ENCODE peak calls at places on chromosomes 6 and 20, in four cellular contexts. R is ascending aorta, C is uterus, K is A549. H is an unnamed sample.

GRCh38 chr6:22221211-22221610 is 75.6 kb downstream of the PRL start:
- DNase-seq in C (no peak), K (no peak), R (no peak), H (no peak)

GRCh38 chr20:3935956-3936340 is 46.8 kb downstream of the PANK2 start:
- DNase-seq in K (no peak), R (no peak), C (no peak), H (no peak)

GRCh38 chr6:15365273-15365687 is 119.4 kb downstream of the JARID2 start:
- DNase-seq in K (peak; percentile 55), R (peak; percentile 79), C (peak; percentile 54), H (peak; percentile 82)

GRCh38 chr20:46176744-46177378 is 58.7 kb downstream of the CD40 start:
- DNase-seq in C (no peak), R (no peak), K (no peak), H (no peak)

GRCh38 chr20:34215711-34216381 is 25.4 kb upstream of the ASIP start:
- DNase-seq in K (peak; percentile 54), C (peak; percentile 58), R (peak; percentile 87), H (peak; percentile 81)

GRCh38 chr6:4368649-4369048 is 233.3 kb upstream of the ECI2 start:
- DNase-seq in R (no peak), C (no peak), K (no peak), H (no peak)

GRCh38 chr6:41730531-41731436 is 4.6 kb downstream of the TFEB start:
- DNase-seq in R (no peak), C (no peak), K (no peak), H (no peak)

GRCh38 chr20:4217349-4217761 is 202.0 kb upstream of the RNF24 start:
- DNase-seq in R (no peak), K (peak; percentile 69), C (no peak), H (no peak)

GRCh38 chr20:51298141-51298540 is 244.4 kb downstream of the NFATC2 start:
- DNase-seq in C (no peak), R (no peak), K (no peak), H (no peak)

GRCh38 chr20:51301026-51301425 is 241.5 kb downstream of the NFATC2 start:
- DNase-seq in C (no peak), K (no peak), R (no peak), H (no peak)

GRCh38 chr20:51300104-51300503 is 242.4 kb downstream of the NFATC2 start:
- DNase-seq in K (no peak), R (no peak), C (no peak), H (no peak)

GRCh38 chr20:51303731-51304670 is 238.5 kb downstream of the NFATC2 start:
- DNase-seq in R (no peak), C (no peak), K (no peak), H (no peak)

GRCh38 chr20:51299413-51299812 is 243.1 kb downstream of the NFATC2 start:
- DNase-seq in K (no peak), R (no peak), C (no peak), H (no peak)
- H3K9me3 ChIP-seq in K (peaks cover 9% of the 10 kb centered on the region), R (no peaks in the 10 kb centered on the region), C (no peaks in the 10 kb centered on the region), H (no peaks in the 10 kb centered on the region)

DNA sequence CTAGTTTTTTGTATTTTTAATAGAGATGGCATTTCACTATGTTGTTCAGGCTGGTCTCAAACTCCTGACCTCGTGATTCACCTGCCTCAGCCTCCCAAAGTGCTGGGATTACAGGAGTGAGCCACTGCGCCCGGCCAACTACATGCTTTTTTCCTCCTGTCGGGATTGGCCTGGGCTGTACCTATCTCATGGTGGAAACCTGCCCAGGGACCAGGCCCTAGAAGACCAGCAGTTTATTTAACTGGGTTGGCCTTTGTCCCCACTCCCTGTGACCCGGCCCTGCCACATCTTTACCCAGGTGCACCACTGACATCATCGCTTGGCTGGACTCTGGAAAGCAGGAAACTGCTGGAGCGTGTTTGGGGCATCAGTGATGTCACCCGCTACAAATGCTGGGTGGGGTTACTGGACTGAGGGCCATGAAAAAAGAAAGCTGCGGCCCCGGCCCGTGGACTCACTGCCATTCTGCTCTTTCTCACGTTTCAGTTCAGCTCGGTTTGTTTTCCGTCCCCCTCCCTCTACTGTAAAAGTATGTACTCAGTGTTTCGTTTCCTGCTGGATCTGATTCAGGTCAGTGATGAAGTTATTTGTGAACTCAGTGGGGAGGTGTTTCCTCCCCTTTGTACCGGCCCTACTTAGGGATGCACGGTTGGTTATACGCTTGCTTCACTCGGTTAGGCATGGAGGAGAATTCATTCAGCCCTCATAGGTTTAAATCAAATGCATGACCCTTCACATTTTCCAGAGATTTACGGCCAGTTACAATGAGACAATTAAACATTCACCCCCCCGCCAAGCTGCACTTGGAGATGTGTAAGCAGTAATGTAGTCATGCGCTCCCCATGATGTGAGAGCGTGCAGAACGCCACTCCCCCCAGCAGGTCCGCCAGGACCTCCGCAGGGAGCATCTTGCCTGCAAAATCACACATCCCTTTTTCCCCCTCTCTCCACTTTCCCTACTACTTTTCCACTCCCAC is 179.3 kb downstream of the MTHFD1L start:
- DNase-seq in K (peak; percentile 49), R (peak; percentile 86), C (peak; percentile 73), H (peak; percentile 73)
- H3K4me3 ChIP-seq in K (no peak overlapping the region), R (no peak overlapping the region), C (peak overlapping the region; percentile 14), H (peak overlapping the region; percentile 7)

DNA sequence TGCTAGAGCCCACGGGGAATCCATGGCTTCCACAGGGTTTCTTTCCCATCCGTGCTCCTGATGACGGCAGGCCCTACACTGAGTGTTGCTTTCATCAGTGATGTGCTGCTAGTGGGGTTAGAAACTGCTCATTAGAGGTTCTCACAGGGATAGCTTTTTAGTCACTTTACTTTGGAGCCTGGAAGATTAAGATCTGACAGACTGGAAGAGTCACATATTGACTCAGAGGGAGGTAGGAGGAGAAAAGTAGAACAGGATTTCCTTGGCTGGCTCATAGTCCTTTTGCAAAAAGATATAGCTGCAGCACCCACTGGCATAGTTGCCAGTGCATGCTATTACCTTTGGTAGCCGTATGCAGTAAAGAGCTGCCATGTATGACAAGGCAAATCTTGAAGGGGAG is 890.3 kb downstream of the C6orf118 start:
- DNase-seq in C (no peak), R (no peak), K (no peak), H (no peak)
- H3K9me3 ChIP-seq in C (no peaks in the 10 kb centered on the region), R (no peaks in the 10 kb centered on the region), K (no peaks in the 10 kb centered on the region), H (no peaks in the 10 kb centered on the region)

DNA sequence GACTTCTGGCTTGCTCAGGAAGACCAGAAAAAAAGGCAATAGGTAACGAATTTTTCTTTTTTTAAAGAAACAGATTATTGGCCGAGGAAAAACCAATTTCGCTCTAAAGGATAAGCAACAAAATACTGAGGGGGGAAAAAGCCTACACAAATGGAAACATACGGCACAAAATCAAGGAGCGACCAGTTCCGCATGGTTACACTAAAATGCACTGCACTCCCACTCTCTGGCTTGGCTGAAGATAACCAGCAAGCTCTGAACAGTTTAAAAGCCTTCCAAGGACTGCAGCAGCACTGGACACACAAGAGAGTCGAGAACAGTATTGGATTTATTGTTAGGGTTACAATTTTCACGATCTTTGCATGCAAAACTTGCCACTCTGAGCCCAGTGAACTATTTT is 881 bp upstream of the MAP7 start:
- DNase-seq in R (no peak), C (no peak), K (no peak), H (peak; percentile 19)
- H3K4me3 ChIP-seq in R (peak overlapping the region; percentile 97), C (no peak overlapping the region), K (peak overlapping the region; percentile 98), H (peak overlapping the region; percentile 77)

DNA sequence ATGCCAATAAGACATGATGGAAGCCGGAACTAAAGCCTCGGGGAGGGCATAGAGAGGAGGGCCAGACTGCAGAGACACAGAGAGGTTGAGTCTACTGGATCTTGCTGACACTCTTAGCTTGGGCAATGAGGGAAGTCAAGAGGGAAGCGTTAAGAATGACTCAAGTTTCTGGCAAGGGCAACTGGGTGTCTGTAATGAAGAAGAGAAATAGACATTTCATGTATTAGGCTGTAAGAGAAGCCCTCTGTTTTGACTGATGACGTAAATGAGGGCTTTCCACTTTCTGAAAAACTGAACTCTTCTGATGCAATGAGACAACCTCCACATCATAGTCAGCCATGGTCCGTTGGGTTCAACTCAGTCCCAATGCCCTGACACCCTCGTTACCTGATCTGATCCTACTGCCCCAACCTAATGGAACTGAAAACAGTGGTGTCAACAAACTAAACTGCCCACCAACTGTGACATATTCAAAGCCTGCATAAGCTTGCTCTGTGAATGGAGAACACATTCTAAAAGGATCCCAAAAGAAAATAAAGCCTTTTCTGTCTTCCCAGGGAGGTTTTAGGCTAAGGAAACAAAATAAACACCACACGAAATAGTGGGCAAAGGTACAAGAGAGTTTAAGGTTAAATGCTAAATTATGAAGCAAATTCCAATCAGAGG is 45.8 kb upstream of the PNRC1 start:
- DNase-seq in C (peak; percentile 27), K (no peak), R (peak; percentile 74), H (no peak)
- H3K9me3 ChIP-seq in C (no peaks in the 10 kb centered on the region), K (peaks cover 24% of the 10 kb centered on the region), R (no peaks in the 10 kb centered on the region), H (no peaks in the 10 kb centered on the region)

DNA sequence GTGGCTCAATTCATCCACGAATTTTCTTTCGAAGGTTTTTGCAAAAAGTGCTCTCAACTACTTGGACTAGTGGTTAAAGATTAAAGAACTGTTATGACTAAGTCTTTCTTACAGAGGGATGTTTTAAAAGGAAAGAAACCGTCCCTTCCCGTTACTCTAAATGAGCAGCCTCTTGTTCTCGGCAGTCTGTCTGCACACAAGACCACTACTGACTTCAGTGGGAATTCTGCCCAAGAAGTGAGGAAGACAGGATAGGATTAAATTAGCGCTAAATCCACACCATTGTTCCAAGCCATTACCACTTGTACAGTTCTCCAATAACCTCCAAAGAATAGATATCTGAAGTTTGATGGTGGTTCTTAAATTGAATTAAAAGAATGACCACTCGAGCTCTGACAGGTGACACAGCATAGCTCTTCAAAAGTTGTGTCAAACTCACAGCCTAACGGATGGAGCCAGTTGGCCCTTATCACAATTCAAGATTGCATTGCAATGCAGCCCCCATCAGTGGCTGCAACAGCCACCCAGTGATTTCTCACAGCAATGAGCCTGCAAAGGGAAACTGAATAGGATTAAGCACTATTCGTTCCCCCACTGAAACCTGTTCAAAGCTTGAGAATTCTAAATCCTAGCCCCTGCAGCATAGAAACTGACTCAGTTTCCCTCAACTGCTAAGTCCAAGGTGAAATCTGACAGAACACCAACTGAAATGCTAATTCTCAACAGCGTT is 1.8 kb downstream of the EPB41L2 start:
- DNase-seq in R (no peak), C (no peak), K (no peak), H (no peak)
- H3K4me3 ChIP-seq in R (peak overlapping the region; percentile 96), C (peak overlapping the region; percentile 99), K (peak overlapping the region; percentile 97), H (peak overlapping the region; percentile 55)

DNA sequence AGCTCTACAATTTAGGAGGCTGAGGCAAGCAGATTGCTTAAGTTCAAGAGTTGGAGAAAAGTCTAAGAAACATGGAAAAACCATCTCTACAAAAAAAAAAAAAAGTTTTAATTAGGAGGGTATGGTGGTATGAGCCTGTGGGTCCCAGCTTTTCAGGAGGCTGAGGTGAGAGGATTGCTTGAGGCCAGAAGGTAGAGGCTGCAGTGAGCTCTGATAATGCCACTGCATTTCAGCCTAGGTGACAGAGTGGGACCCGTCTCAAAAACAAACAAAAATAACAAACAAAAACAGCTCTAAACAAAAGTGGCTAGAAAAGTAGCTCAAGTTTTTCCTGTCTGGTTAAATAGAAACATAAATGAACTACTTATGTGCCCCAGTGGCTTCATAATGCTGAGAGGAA is 2133.6 kb upstream of the DEFB115 start:
- DNase-seq in K (no peak), C (no peak), R (no peak), H (no peak)
- H3K9me3 ChIP-seq in K (peaks cover 6% of the 10 kb centered on the region), C (no peaks in the 10 kb centered on the region), R (no peaks in the 10 kb centered on the region), H (no peaks in the 10 kb centered on the region)